ENCODE peak calls at places on chromosomes 1 and 21, in four cellular contexts. V, B, A and W are unnamed samples. For H3K4me1, the result is how much of the 10 kb centered on the place peaks cover.

GRCh38 chr1:177164380-177165068 is at the start of gene ASTN1:
- DNase-seq in B (no peak), V (no peak), A (no peak), W (no peak)

GRCh38 chr21:45822429-45823099 is 159.0 kb upstream of the COL6A1 start:
- DNase-seq in B (no peak), V (no peak), A (no peak), W (peak)

GRCh38 chr1:85317580-85317979 is 41.1 kb upstream of the BCL10 start:
- DNase-seq in B (no peak), A (no peak), V (no peak), W (no peak)

GRCh38 chr1:8328271-8328670 is 10.4 kb downstream of the SLC45A1 start:
- DNase-seq in B (no peak), A (no peak), V (no peak), W (no peak)

GRCh38 chr1:220420700-220421099 is 107.2 kb upstream of the MARK1 start:
- DNase-seq in B (no peak), V (no peak), A (no peak), W (no peak)

GRCh38 chr1:177959793-177960515 is 9.9 kb downstream of the SEC16B start:
- DNase-seq in A (no peak), B (no peak), V (no peak), W (no peak)

GRCh38 chr21:14058566-14058965 is 152.2 kb downstream of the LIPI start:
- DNase-seq in B (no peak), V (no peak), A (no peak), W (no peak)

GRCh38 chr1:153577624-153578051 is 12.0 kb upstream of the S100A2 start:
- DNase-seq in A (no peak), B (no peak), V (peak), W (peak)

GRCh38 chr21:42056996-42057689 is 14.0 kb upstream of the UMODL1 start:
- DNase-seq in B (no peak), V (peak), A (peak), W (no peak)

GRCh38 chr1:185789846-185790735 is 55.9 kb downstream of the HMCN1 start:
- DNase-seq in V (no peak), B (no peak), A (no peak), W (no peak)

GRCh38 chr1:212450331-212450881 is 17.7 kb downstream of the NENF start:
- DNase-seq in B (no peak), A (no peak), V (peak), W (no peak)

GRCh38 chr1:1605034-1605591 is 5.2 kb upstream of the FNDC10 start:
- DNase-seq in B (no peak), V (peak), A (no peak), W (no peak)

GRCh38 chr21:46079357-46080170 is 18.3 kb upstream of the COL6A2 start:
- DNase-seq in A (peak), V (peak), B (no peak), W (peak)

GRCh38 chr1:229229137-229229720 is 41.7 kb upstream of the RAB4A start:
- DNase-seq in B (no peak), A (no peak), V (no peak), W (no peak)

GRCh38 chr1:52365091-52365745 is 787 bp downstream of the CC2D1B start:
- DNase-seq in V (peak), A (peak), B (peak), W (peak)

GRCh38 chr1:54407957-54408700 is 1.9 kb upstream of the SSBP3 start:
- DNase-seq in A (no peak), V (no peak), B (peak), W (no peak)

GRCh38 chr1:9136925-9137324 is 8.0 kb upstream of the GPR157 start:
- DNase-seq in A (no peak), V (no peak), B (no peak), W (no peak)

GRCh38 chr1:223775054-223775453 is 62.7 kb downstream of the CAPN2 start:
- DNase-seq in A (no peak), B (no peak), V (no peak), W (peak)

GRCh38 chr1:68228833-68229232 is 3.5 kb downstream of the WLS start:
- DNase-seq in V (no peak), A (no peak), B (no peak), W (no peak)

GRCh38 chr21:32843561-32843960 is 72.0 kb upstream of the PAXBP1 start:
- DNase-seq in A (no peak), B (no peak), V (no peak), W (no peak)

GRCh38 chr1:58249729-58250586 is 296.6 kb downstream of the OMA1 start:
- DNase-seq in A (no peak), V (no peak), B (peak), W (no peak)

GRCh38 chr1:203173566-203173965 is 2.1 kb downstream of the MYBPH start:
- DNase-seq in A (no peak), V (peak), B (peak), W (no peak)

GRCh38 chr1:185035258-185035657 is 10.1 kb upstream of the RNF2 start:
- DNase-seq in A (no peak), B (no peak), V (no peak), W (no peak)

GRCh38 chr21:38897532-38898421 is 92.0 kb downstream of the ETS2 start:
- DNase-seq in A (no peak), B (no peak), V (no peak), W (no peak)

GRCh38 chr1:222074317-222074716 is 332.4 kb upstream of the DUSP10 start:
- DNase-seq in A (no peak), V (no peak), B (no peak), W (no peak)

GRCh38 chr1:246155923-246156322 is 351.2 kb downstream of the SMYD3 start:
- DNase-seq in V (no peak), B (no peak), A (no peak), W (no peak)

GRCh38 chr1:46961066-46961758 is 19.9 kb upstream of the CYP4A11 start:
- DNase-seq in V (no peak), A (no peak), B (no peak), W (no peak)

GRCh38 chr1:111032295-111032897 is 68.7 kb upstream of the LRIF1 start:
- DNase-seq in A (peak), B (no peak), V (no peak), W (no peak)

GRCh38 chr1:2526824-2527552 is 592 bp upstream of the PANK4 start:
- DNase-seq in V (no peak), A (no peak), B (no peak), W (no peak)

GRCh38 chr1:184811439-184812111 is 56.9 kb upstream of the EDEM3 start:
- DNase-seq in V (no peak), A (no peak), B (no peak), W (no peak)

GRCh38 chr1:38576241-38576640 is 283.3 kb downstream of the RRAGC start:
- DNase-seq in V (no peak), B (no peak), A (no peak), W (no peak)

GRCh38 chr1:244297616-244298015 is 154.1 kb downstream of the ADSS2 start:
- DNase-seq in B (no peak), A (no peak), V (no peak), W (no peak)
- H3K4me3 ChIP-seq in B (no peak), A (no peak), V (no peak), W (no peak)

GRCh38 chr1:147225193-147225730 is at the start of gene FMO5:
- DNase-seq in A (peak), V (peak), B (peak), W (peak)
- TF ChIP-seq CTCF in A (no peak), V (peak), B (peak), W (peak)

GRCh38 chr1:43766818-43767525 is 59.6 kb downstream of the ST3GAL3 start:
- DNase-seq in V (no peak), A (no peak), B (no peak), W (no peak)

GRCh38 chr1:43768168-43768567 is 60.8 kb downstream of the ST3GAL3 start:
- DNase-seq in B (no peak), V (no peak), A (no peak), W (no peak)

GRCh38 chr1:43763497-43763973 is 56.2 kb downstream of the ST3GAL3 start:
- DNase-seq in V (no peak), A (peak), B (peak), W (peak)

GRCh38 chr1:43764581-43764980 is 57.2 kb downstream of the ST3GAL3 start:
- DNase-seq in B (no peak), A (no peak), V (no peak), W (no peak)

DNA sequence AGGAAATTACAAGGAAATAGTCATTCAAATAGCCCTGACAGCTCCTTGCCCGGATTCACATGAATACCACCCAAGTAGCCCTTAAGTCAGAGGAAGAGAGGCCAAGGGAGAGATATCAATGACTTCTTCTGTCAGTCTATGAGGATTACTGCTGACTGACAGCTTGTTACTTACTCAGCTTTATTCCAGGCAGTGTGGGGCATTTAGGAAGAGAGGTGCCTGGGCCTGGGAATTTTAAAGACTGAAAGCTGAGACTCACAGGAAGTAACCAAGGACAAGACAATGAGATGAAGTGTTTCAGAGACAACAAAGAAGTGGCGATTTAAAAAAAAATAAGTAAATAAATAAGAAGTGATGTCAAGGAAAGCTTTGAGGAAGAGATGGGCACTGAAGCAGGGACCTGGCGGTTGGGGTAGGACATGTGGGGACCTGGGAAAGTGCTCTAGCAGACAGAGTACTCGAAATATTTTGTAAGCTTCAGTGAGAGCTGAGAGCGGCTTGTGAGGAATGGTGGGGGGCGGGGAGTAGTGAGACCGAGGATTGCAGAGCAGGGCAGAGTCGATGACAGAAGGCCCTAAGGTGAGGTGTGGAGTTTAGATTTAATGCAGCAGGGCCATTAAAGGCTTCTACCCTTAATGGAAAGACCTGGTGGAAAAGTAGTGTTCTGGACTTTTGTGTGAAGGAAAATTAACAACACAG is 58.9 kb downstream of the ST3GAL3 start:
- DNase-seq in V (no peak), A (peak), B (no peak), W (no peak)
- H3K4me1 ChIP-seq in V (under half), A (under half), B (under half), W (under half)

GRCh38 chr1:27351541-27352107 is 9.8 kb downstream of the SYTL1 start:
- DNase-seq in A (no peak), V (no peak), B (no peak), W (no peak)
- H3K4me3 ChIP-seq in A (no peak), V (peak), B (no peak), W (peak)

GRCh38 chr1:107966550-107966949 is 1.6 kb upstream of the VAV3 start:
- DNase-seq in B (no peak), A (no peak), V (no peak), W (no peak)

GRCh38 chr1:107963601-107964396 is 1.2 kb downstream of the VAV3 start:
- DNase-seq in B (no peak), A (peak), V (peak), W (no peak)

GRCh38 chr1:107963009-107963408 is 2.0 kb downstream of the VAV3 start:
- DNase-seq in V (no peak), A (no peak), B (no peak), W (no peak)

GRCh38 chr1:107964397-107965111 is 426 bp downstream of the VAV3 start:
- DNase-seq in B (no peak), A (no peak), V (peak), W (no peak)

GRCh38 chr1:107965112-107965991 is at the start of gene VAV3:
- DNase-seq in A (peak), B (peak), V (peak), W (peak)
- TF ChIP-seq CTCF in A (no peak), B (no peak), V (no peak), W (peak)

DNA sequence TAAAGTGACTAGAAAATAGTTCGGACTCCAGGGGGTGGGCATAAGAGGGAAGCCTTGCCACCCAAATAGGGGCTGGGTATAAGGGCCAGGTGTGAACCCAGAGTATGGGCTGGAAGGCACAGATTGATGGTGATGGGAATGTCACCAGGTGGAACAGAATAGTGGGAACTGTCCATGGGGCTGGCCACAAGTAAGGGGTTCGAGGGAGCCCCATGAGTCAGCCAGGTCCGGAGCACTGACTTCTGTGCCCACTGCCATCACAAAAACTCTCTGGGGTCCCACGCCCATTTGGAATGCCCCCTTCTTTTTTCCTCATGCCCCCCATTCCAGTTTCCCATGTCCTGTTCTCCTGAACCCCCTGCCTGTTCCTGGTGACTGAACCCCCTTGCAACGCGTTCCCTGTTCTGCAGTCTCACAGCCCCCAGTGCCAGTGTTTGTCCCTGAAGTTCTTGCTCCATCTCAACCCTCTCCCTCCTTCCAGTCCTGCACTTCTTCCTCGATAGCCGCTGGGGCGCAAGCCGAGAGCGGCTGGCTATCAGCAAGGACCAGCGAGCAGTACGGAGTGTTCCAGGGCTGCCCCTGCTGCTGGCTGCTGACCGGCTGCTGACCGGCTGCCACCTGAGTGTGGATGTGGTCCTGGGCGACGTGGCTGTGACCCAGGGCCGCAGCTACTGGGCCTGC is 7.9 kb downstream of the TRIM46 start:
- DNase-seq in V (no peak), B (no peak), A (no peak), W (no peak)
- H3K4me1 ChIP-seq in V (half or more), B (under half), A (under half), W (under half)